ENCODE peak calls at places on chromosomes 3 and 15, in nine cellular contexts. K, C, V, Q, D, I, W, T and Z are unnamed samples.
A peak's percentile ranks its signal among the peaks of the same experiment; 100 is the strongest.

GRCh38 chr3:31873254-31873653 is 107.8 kb downstream of the OSBPL10 start:
- DNase-seq in K (no peak), C (no peak), V (no peak), Q (no peak), D (no peak), I (no peak), W (no peak), T (no peak), Z (no peak)

GRCh38 chr15:98830034-98830634 is 177.5 kb downstream of the PGPEP1L start:
- DNase-seq in K (no peak), C (no peak), V (no peak), Q (no peak), D (no peak), I (no peak), W (no peak), T (no peak), Z (no peak)

GRCh38 chr15:35783203-35783602 is 237.2 kb upstream of the DPH6 start:
- DNase-seq in K (no peak), C (no peak), V (no peak), Q (no peak), D (no peak), I (no peak), W (no peak), T (no peak), Z (no peak)

GRCh38 chr3:187798531-187799520 is 53.6 kb upstream of the BCL6 start:
- DNase-seq in K (peak; percentile 30), C (no peak), V (no peak), Q (peak; percentile 34), D (no peak), I (no peak), W (no peak), T (no peak), Z (no peak)

GRCh38 chr15:31307270-31308184 is 19.1 kb upstream of the KLF13 start:
- DNase-seq in K (no peak), C (no peak), V (no peak), Q (no peak), D (no peak), I (no peak), W (no peak), T (no peak), Z (no peak)

GRCh38 chr15:63497642-63498100 is 6.7 kb upstream of the USP3 start:
- DNase-seq in K (peak; percentile 87), C (no peak), V (no peak), Q (peak; percentile 85), D (no peak), I (no peak), W (peak; percentile 98), T (no peak), Z (no peak)

GRCh38 chr3:196202516-196202970 is 8.7 kb downstream of the ZDHHC19 start:
- DNase-seq in K (no peak), C (no peak), V (peak; percentile 88), Q (no peak), D (no peak), I (no peak), W (peak; percentile 86), T (no peak), Z (no peak)

GRCh38 chr15:51126842-51127241 is 32.1 kb upstream of the TNFAIP8L3 start:
- DNase-seq in K (no peak), C (no peak), V (no peak), Q (no peak), D (no peak), I (no peak), W (peak; percentile 47), T (no peak), Z (no peak)

GRCh38 chr3:55512586-55513343 is 25.7 kb upstream of the WNT5A start:
- DNase-seq in K (no peak), C (no peak), V (no peak), Q (no peak), D (no peak), I (no peak), W (no peak), T (no peak), Z (no peak)

GRCh38 chr3:52154135-52155094 is at the start of gene POC1A:
- DNase-seq in K (peak; percentile 82), C (peak; percentile 97), V (peak; percentile 96), Q (peak; percentile 81), D (peak; percentile 81), I (peak; percentile 90), W (peak; percentile 99), T (peak; percentile 95), Z (peak; percentile 83)

GRCh38 chr15:31434418-31435255 is 108.0 kb downstream of the KLF13 start:
- DNase-seq in K (peak; percentile 88), C (no peak), V (peak; percentile 90), Q (peak; percentile 84), D (peak; percentile 61), I (peak; percentile 18), W (peak; percentile 93), T (peak; percentile 51), Z (no peak)

GRCh38 chr3:127680146-127680661 is 7.5 kb downstream of the ABTB1 start:
- DNase-seq in K (no peak), C (no peak), V (no peak), Q (no peak), D (no peak), I (no peak), W (no peak), T (no peak), Z (no peak)

GRCh38 chr3:156619376-156619775 is 55.0 kb upstream of the TIPARP start:
- DNase-seq in K (no peak), C (no peak), V (no peak), Q (no peak), D (no peak), I (no peak), W (no peak), T (no peak), Z (no peak)

GRCh38 chr3:142889263-142890014 is 556 bp upstream of the PCOLCE2 start:
- DNase-seq in K (no peak), C (no peak), V (no peak), Q (no peak), D (no peak), I (no peak), W (no peak), T (no peak), Z (no peak)

GRCh38 chr3:71601811-71602210 is 18.3 kb upstream of the FOXP1 start:
- DNase-seq in K (no peak), C (no peak), V (no peak), Q (no peak), D (no peak), I (no peak), W (no peak), T (peak; percentile 41), Z (no peak)
- H3K27ac ChIP-seq in K (no peak overlapping the region), C (no peak overlapping the region), V (no peak overlapping the region), Q (no peak overlapping the region), D (no peak overlapping the region), I (no peak overlapping the region), W (no peak overlapping the region), T (no peak overlapping the region), Z (no peak overlapping the region)

DNA sequence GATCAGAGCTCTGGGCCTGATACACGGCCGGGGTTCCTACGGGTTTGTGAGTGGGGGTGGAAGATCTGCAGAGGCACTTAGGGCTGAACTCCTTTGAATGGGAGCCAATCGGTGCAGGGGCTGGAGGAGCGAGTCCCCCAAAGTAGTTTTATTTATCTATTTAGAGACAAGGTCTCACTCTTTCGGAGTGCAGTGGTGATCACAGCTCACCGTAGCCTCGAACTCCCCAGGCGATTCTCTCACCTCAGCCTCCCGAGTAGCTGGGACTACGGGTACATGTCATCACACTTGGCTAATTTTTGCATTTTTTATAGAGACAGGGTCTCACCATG is 1.6 kb upstream of the CELSR3 start:
- DNase-seq in K (no peak), C (no peak), V (no peak), Q (no peak), D (no peak), I (no peak), W (no peak), T (no peak), Z (no peak)
- H3K27ac ChIP-seq in K (no peak overlapping the region), C (peak overlapping the region; percentile 77), V (no peak overlapping the region), Q (no peak overlapping the region), D (peak overlapping the region; percentile 2), I (peak overlapping the region; percentile 91), W (no peak overlapping the region), T (peak overlapping the region; percentile 95), Z (no peak overlapping the region)

GRCh38 chr3:33194303-33194702 is 24.3 kb downstream of the SUSD5 start:
- DNase-seq in K (no peak), C (no peak), V (peak; percentile 13), Q (no peak), D (no peak), I (no peak), W (no peak), T (no peak), Z (no peak)
- H3K27ac ChIP-seq in K (no peak overlapping the region), C (no peak overlapping the region), V (no peak overlapping the region), Q (no peak overlapping the region), D (no peak overlapping the region), I (no peak overlapping the region), W (no peak overlapping the region), T (no peak overlapping the region), Z (no peak overlapping the region)

DNA sequence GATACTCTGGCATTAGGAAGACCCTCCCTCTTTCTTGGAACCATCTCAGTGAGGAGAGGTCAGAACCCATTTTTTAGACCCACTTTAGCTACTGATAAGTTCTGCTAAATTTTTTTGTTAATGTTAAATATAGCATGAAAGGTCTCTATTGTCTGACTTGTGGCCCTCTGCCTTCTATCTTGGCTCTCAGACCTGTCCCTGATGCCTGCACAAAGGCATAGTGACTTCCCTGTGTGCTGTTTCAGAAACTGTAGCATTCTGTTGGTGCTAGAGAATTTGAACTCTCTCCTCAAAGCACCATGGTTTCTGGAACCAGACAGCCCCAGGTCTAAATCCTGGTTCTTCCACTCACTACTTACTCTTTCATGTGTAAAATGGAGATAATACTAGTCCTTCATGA is 15.4 kb downstream of the MAPKBP1 start:
- DNase-seq in K (no peak), C (no peak), V (no peak), Q (no peak), D (no peak), I (no peak), W (no peak), T (no peak), Z (no peak)
- H3K27ac ChIP-seq in K (no peak overlapping the region), C (no peak overlapping the region), V (no peak overlapping the region), Q (no peak overlapping the region), D (peak overlapping the region; percentile 59), I (peak overlapping the region; percentile 64), W (no peak overlapping the region), T (no peak overlapping the region), Z (no peak overlapping the region)

GRCh38 chr15:66886686-66887273 is 178.6 kb upstream of the SMAD3 start:
- DNase-seq in K (no peak), C (no peak), V (no peak), Q (no peak), D (no peak), I (no peak), W (no peak), T (no peak), Z (no peak)
- H3K27ac ChIP-seq in K (no peak overlapping the region), C (no peak overlapping the region), V (no peak overlapping the region), Q (no peak overlapping the region), D (no peak overlapping the region), I (no peak overlapping the region), W (no peak overlapping the region), T (peak overlapping the region; percentile 66), Z (no peak overlapping the region)

DNA sequence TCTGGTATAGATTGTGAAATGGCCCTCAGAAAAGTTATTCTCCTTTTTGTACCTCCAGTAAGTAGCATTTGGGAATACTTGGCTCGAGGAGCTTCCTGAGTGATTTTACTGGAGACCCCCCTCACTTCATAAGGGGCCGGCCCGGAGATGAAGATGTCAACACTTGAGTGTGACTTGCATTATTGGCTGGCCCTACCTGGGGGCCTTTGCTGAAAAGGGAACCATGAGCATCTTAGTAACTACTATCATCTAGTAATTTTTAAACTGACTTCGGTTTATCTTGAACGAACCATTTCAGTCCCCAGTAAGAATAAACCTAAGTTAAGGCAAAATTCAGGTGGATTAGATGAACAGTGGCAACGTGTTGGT is 1.3 kb downstream of the FAIM start:
- DNase-seq in K (no peak), C (no peak), V (no peak), Q (no peak), D (no peak), I (no peak), W (no peak), T (no peak), Z (no peak)
- H3K27ac ChIP-seq in K (peak overlapping the region; percentile 84), C (no peak overlapping the region), V (no peak overlapping the region), Q (peak overlapping the region; percentile 90), D (no peak overlapping the region), I (no peak overlapping the region), W (no peak overlapping the region), T (no peak overlapping the region), Z (peak overlapping the region; percentile 92)